ENCODE peak calls at places on chromosome 16, in four cellular contexts. E is mucosa of descending colon, U is fibroblast of lung, O is PC-3. L is an unnamed sample.

GRCh38 chr16:2015117-2015946 is 4.3 kb upstream of the NPW start:
- DNase-seq in E (peak; percentile 80), U (peak; percentile 93), O (peak; percentile 92), L (no peak)

GRCh38 chr16:56547120-56547948 is 17.5 kb upstream of the MT4 start:
- DNase-seq in E (no peak), U (peak; percentile 71), O (peak; percentile 50), L (no peak)

GRCh38 chr16:46787909-46788308 is 39.8 kb upstream of the MYLK3 start:
- DNase-seq in E (no peak), U (no peak), O (no peak), L (peak; percentile 69)

GRCh38 chr16:66523861-66524354 is 26.0 kb downstream of the TK2 start:
- DNase-seq in E (no peak), U (no peak), O (no peak), L (peak; percentile 82)

GRCh38 chr16:23679274-23679985 is 741 bp downstream of the PLK1 start:
- DNase-seq in E (peak; percentile 63), U (peak; percentile 44), O (peak; percentile 37), L (peak; percentile 57)

GRCh38 chr16:88508868-88509748 is 56.0 kb downstream of the ZFPM1 start:
- DNase-seq in E (peak; percentile 61), U (no peak), O (no peak), L (no peak)

GRCh38 chr16:87183647-87184046 is 133.5 kb downstream of the C16orf95 start:
- DNase-seq in E (no peak), U (no peak), O (no peak), L (no peak)

GRCh38 chr16:85894266-85894665 is 4.7 kb upstream of the IRF8 start:
- DNase-seq in E (peak; percentile 69), U (no peak), O (peak; percentile 19), L (peak; percentile 59)

GRCh38 chr16:781346-782010 is 6.7 kb downstream of the RPUSD1 start:
- DNase-seq in E (no peak), U (no peak), O (no peak), L (no peak)

GRCh38 chr16:57166951-57167350 is 18.9 kb downstream of the PSME3IP1 start:
- DNase-seq in E (no peak), U (peak; percentile 75), O (peak; percentile 4), L (peak; percentile 61)

GRCh38 chr16:67993207-67994036 is 5.9 kb downstream of the DPEP2 start:
- DNase-seq in E (peak; percentile 83), U (peak; percentile 60), O (peak; percentile 66), L (peak; percentile 90)

GRCh38 chr16:62625291-62625690 is 589.1 kb upstream of the CDH8 start:
- DNase-seq in E (no peak), U (no peak), O (no peak), L (no peak)

GRCh38 chr16:3282103-3282746 is 1.1 kb upstream of the ZNF263 start:
- DNase-seq in E (no peak), U (no peak), O (peak; percentile 47), L (no peak)

GRCh38 chr16:25109643-25110042 is 1.9 kb upstream of the LCMT1 start:
- DNase-seq in E (peak; percentile 86), U (peak; percentile 91), O (peak; percentile 91), L (no peak)

GRCh38 chr16:55502801-55503366 is 6.0 kb upstream of the LPCAT2 start:
- DNase-seq in E (peak; percentile 97), U (peak; percentile 98), O (peak; percentile 57), L (no peak)

GRCh38 chr16:15482068-15482747 is 47.8 kb downstream of the BMERB1 start:
- DNase-seq in E (peak; percentile 32), U (peak; percentile 92), O (peak; percentile 94), L (no peak)

GRCh38 chr16:23753908-23754593 is 775 bp upstream of the CHP2 start:
- DNase-seq in E (no peak), U (no peak), O (no peak), L (no peak)

GRCh38 chr16:1036121-1036520 is 36.4 kb upstream of the SSTR5 start:
- DNase-seq in E (no peak), U (no peak), O (no peak), L (no peak)

GRCh38 chr16:85003723-85004586 is 7.4 kb downstream of the ZDHHC7 start:
- DNase-seq in E (no peak), U (peak; percentile 44), O (no peak), L (no peak)

GRCh38 chr16:725463-726187 is 618 bp downstream of the CCDC78 start:
- DNase-seq in E (no peak), U (no peak), O (no peak), L (no peak)

GRCh38 chr16:84948855-84949610 is 62.3 kb downstream of the ZDHHC7 start:
- DNase-seq in E (no peak), U (no peak), O (no peak), L (no peak)

GRCh38 chr16:8848939-8849391 is 19.8 kb downstream of the CARHSP1 start:
- DNase-seq in E (no peak), U (peak; percentile 41), O (peak; percentile 63), L (no peak)

GRCh38 chr16:2487903-2488531 is 13.1 kb downstream of the TBC1D24 start:
- DNase-seq in E (no peak), U (no peak), O (no peak), L (no peak)

GRCh38 chr16:86707171-86707570 is 128.8 kb downstream of the FOXL1 start:
- DNase-seq in E (no peak), U (no peak), O (no peak), L (no peak)

GRCh38 chr16:84553873-84554399 is 49.5 kb upstream of the MEAK7 start:
- DNase-seq in E (no peak), U (no peak), O (no peak), L (no peak)

DNA sequence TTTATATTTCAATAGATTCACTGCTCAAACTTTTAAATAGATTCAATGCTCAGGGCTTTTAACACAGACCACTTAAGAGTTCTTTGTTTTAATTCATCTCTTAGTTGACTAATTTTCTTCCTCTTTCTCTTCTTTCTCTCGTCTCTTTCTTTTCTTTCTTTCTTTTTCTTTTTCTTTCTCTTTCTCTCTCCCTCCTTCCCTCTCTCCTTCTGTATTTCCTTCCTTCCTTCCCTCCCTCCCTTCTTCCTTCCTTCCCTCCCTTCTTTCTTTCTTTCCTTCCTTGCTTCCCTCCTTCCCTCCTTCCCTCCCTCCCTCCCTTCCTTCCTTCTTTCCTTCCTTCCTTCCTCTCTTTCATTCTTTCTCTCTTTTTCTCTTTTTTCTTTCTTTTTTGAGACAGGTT is 104.4 kb downstream of the LYRM1 start:
- DNase-seq in E (no peak), U (no peak), O (no peak), L (no peak)
- H3K4me3 ChIP-seq in E (no peak overlapping the region), U (no peak overlapping the region), O (no peak overlapping the region), L (no peak overlapping the region)

GRCh38 chr16:70398177-70398743 is 40.6 kb downstream of the ST3GAL2 start:
- DNase-seq in E (no peak), U (no peak), O (no peak), L (no peak)
- TF ChIP-seq CTCF in E (no peak), U (no peak), O (no peak), L (no peak)

DNA sequence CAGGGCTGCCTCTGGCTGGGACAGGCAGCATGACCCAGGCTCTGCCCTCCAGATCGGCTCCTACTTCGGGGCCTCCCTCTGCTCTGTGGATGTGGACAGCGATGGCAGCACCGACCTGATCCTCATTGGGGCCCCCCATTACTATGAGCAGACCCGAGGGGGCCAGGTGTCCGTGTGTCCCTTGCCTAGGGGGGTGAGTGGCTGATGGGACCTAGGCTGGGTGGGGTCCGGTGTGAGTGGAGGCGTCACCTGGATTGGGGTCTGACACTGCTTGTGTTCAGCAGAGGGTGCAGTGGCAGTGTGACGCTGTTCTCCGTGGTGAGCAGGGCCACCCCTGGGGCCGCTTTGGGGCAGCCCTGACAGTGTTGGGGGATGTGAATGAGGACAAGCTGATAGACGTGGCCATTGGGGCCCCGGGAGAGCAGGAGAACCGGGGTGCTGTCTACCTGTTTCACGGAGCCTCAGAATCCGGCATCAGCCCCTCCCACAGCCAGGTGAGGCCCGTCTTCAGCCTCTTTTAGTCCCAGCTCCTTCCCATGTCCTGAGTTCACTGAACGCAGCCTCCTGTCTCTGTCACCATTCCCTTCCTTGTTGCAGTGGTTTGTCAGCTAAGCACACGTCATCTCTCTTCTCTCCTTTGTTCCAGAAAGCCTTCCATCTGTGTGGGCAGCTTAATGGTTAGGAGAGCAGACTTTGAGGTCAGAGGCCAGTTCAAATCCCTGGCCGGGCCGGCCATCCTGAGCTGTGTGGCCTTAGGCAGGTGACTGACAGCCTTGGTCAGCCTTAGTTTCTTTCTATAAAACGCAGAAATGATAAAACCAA is 16.9 kb downstream of the COX6A2 start:
- DNase-seq in E (no peak), U (no peak), O (no peak), L (no peak)
- H3K4me3 ChIP-seq in E (no peak overlapping the region), U (no peak overlapping the region), O (no peak overlapping the region), L (no peak overlapping the region)

GRCh38 chr16:48910214-48910613 is 300.2 kb upstream of the N4BP1 start:
- DNase-seq in E (no peak), U (no peak), O (no peak), L (no peak)

GRCh38 chr16:48913384-48913783 is 303.4 kb upstream of the N4BP1 start:
- DNase-seq in E (no peak), U (no peak), O (no peak), L (no peak)

GRCh38 chr16:48912360-48912759 is 302.4 kb upstream of the N4BP1 start:
- DNase-seq in E (no peak), U (no peak), O (peak; percentile 16), L (peak; percentile 48)

GRCh38 chr16:48914070-48914469 is 304.1 kb upstream of the N4BP1 start:
- DNase-seq in E (no peak), U (no peak), O (no peak), L (no peak)

GRCh38 chr16:48911700-48912099 is 301.7 kb upstream of the N4BP1 start:
- DNase-seq in E (no peak), U (peak; percentile 3), O (peak; percentile 26), L (no peak)
- TF ChIP-seq CTCF in E (no peak), U (no peak), O (peak; percentile 43), L (peak; percentile 8)

L was measured in GM12865.